ENCODE peak calls at places on chromosomes 4 and X, in six cellular contexts. One of them, this sample, is unnamed.
A peak's percentile ranks its signal among the peaks of the same experiment; 100 is the strongest.

GRCh38 chr4:82739292-82740190 is 59.1 kb downstream of the SCD5 start:
- DNase-seq in fibroblast of lung: peak; percentile 64
- DNase-seq in neural progenitor cell: peak; percentile 84
- DNase-seq in MM.1S: peak; percentile 62
- DNase-seq in K562: peak; percentile 87
- DNase-seq in mammary epithelial cell: no peak
- DNase-seq in this sample: peak; percentile 77

GRCh38 chrX:40175416-40176255 is 77.9 kb upstream of the BCOR start:
- DNase-seq in fibroblast of lung: peak; percentile 45
- DNase-seq in neural progenitor cell: peak; percentile 62
- DNase-seq in MM.1S: peak; percentile 77
- DNase-seq in K562: peak; percentile 56
- DNase-seq in mammary epithelial cell: no peak
- DNase-seq in this sample: peak; percentile 84

GRCh38 chr4:52265781-52266525 is 214.8 kb downstream of the SPATA18 start:
- DNase-seq in fibroblast of lung: no peak
- DNase-seq in neural progenitor cell: no peak
- DNase-seq in MM.1S: no peak
- DNase-seq in K562: no peak
- DNase-seq in mammary epithelial cell: no peak
- DNase-seq in this sample: no peak

GRCh38 chr4:24894243-24894642 is 18.6 kb downstream of the CCDC149 start:
- DNase-seq in fibroblast of lung: no peak
- DNase-seq in neural progenitor cell: no peak
- DNase-seq in MM.1S: no peak
- DNase-seq in K562: no peak
- DNase-seq in mammary epithelial cell: no peak
- DNase-seq in this sample: no peak

GRCh38 chr4:141248029-141248428 is 27.3 kb downstream of the ZNF330 start:
- DNase-seq in fibroblast of lung: peak; percentile 90
- DNase-seq in neural progenitor cell: no peak
- DNase-seq in MM.1S: no peak
- DNase-seq in K562: no peak
- DNase-seq in mammary epithelial cell: no peak
- DNase-seq in this sample: no peak

GRCh38 chrX:39821011-39821708 is 276.6 kb downstream of the BCOR start:
- DNase-seq in fibroblast of lung: peak; percentile 29
- DNase-seq in neural progenitor cell: peak; percentile 86
- DNase-seq in MM.1S: no peak
- DNase-seq in K562: no peak
- DNase-seq in mammary epithelial cell: no peak
- DNase-seq in this sample: peak; percentile 73

GRCh38 chr4:8391972-8392371 is 48.6 kb downstream of the ACOX3 start:
- DNase-seq in fibroblast of lung: peak; percentile 96
- DNase-seq in neural progenitor cell: no peak
- DNase-seq in MM.1S: no peak
- DNase-seq in K562: no peak
- DNase-seq in mammary epithelial cell: peak; percentile 33
- DNase-seq in this sample: no peak

GRCh38 chrX:71534773-71535544 is 2.1 kb downstream of the OGT start:
- DNase-seq in fibroblast of lung: no peak
- DNase-seq in neural progenitor cell: peak; percentile 32
- DNase-seq in MM.1S: no peak
- DNase-seq in K562: no peak
- DNase-seq in mammary epithelial cell: no peak
- DNase-seq in this sample: no peak

GRCh38 chr4:24274401-24275035 is 309.8 kb downstream of the DHX15 start:
- DNase-seq in fibroblast of lung: peak; percentile 83
- DNase-seq in neural progenitor cell: no peak
- DNase-seq in MM.1S: no peak
- DNase-seq in K562: no peak
- DNase-seq in mammary epithelial cell: no peak
- DNase-seq in this sample: no peak

GRCh38 chrX:66030505-66031317 is 9.2 kb downstream of the VSIG4 start:
- DNase-seq in fibroblast of lung: no peak
- DNase-seq in neural progenitor cell: peak; percentile 47
- DNase-seq in MM.1S: no peak
- DNase-seq in K562: peak; percentile 38
- DNase-seq in mammary epithelial cell: peak; percentile 3
- DNase-seq in this sample: peak; percentile 30

GRCh38 chrX:150902434-150903109 is 4.1 kb upstream of the CD99L2 start:
- DNase-seq in fibroblast of lung: no peak
- DNase-seq in neural progenitor cell: peak; percentile 66
- DNase-seq in MM.1S: no peak
- DNase-seq in K562: no peak
- DNase-seq in mammary epithelial cell: no peak
- DNase-seq in this sample: no peak

GRCh38 chr4:11074581-11075241 is 354.0 kb downstream of the HS3ST1 start:
- DNase-seq in fibroblast of lung: no peak
- DNase-seq in neural progenitor cell: no peak
- DNase-seq in MM.1S: no peak
- DNase-seq in K562: no peak
- DNase-seq in mammary epithelial cell: no peak
- DNase-seq in this sample: no peak
- H3K79me2 ChIP-seq in fibroblast of lung: no peaks in the 10 kb centered on the region
- H3K79me2 ChIP-seq in neural progenitor cell: no peaks in the 10 kb centered on the region
- H3K79me2 ChIP-seq in MM.1S: no peaks in the 10 kb centered on the region
- H3K79me2 ChIP-seq in K562: no peaks in the 10 kb centered on the region
- H3K79me2 ChIP-seq in mammary epithelial cell: no peaks in the 10 kb centered on the region
- H3K79me2 ChIP-seq in this sample: no peaks in the 10 kb centered on the region

GRCh38 chr4:26522478-26522877 is 32.2 kb upstream of the CCKAR start:
- DNase-seq in fibroblast of lung: no peak
- DNase-seq in neural progenitor cell: no peak
- DNase-seq in MM.1S: no peak
- DNase-seq in K562: no peak
- DNase-seq in mammary epithelial cell: peak; percentile 54
- DNase-seq in this sample: no peak
- H3K4me2 ChIP-seq in fibroblast of lung: no peak overlapping the region
- H3K4me2 ChIP-seq in neural progenitor cell: no peak overlapping the region
- H3K4me2 ChIP-seq in MM.1S: no peak overlapping the region
- H3K4me2 ChIP-seq in K562: no peak overlapping the region
- H3K4me2 ChIP-seq in mammary epithelial cell: no peak overlapping the region
- H3K4me2 ChIP-seq in this sample: no peak overlapping the region

GRCh38 chr4:10186228-10187214 is 69.9 kb upstream of the WDR1 start:
- DNase-seq in fibroblast of lung: no peak
- DNase-seq in neural progenitor cell: no peak
- DNase-seq in MM.1S: no peak
- DNase-seq in K562: peak; percentile 62
- DNase-seq in mammary epithelial cell: no peak
- DNase-seq in this sample: no peak
- TF ChIP-seq CTCF in fibroblast of lung: no peak
- TF ChIP-seq CTCF in neural progenitor cell: no peak
- TF ChIP-seq CTCF in MM.1S: no peak
- TF ChIP-seq CTCF in K562: peak; percentile 75
- TF ChIP-seq CTCF in mammary epithelial cell: no peak
- TF ChIP-seq CTCF in this sample: no peak

GRCh38 chr4:139035650-139036049 is 20.1 kb downstream of the NOCT start:
- DNase-seq in fibroblast of lung: no peak
- DNase-seq in neural progenitor cell: no peak
- DNase-seq in MM.1S: no peak
- DNase-seq in K562: no peak
- DNase-seq in mammary epithelial cell: no peak
- DNase-seq in this sample: no peak

GRCh38 chr4:139042981-139043460 is 27.4 kb downstream of the NOCT start:
- DNase-seq in fibroblast of lung: peak; percentile 34
- DNase-seq in neural progenitor cell: peak; percentile 31
- DNase-seq in MM.1S: no peak
- DNase-seq in K562: no peak
- DNase-seq in mammary epithelial cell: no peak
- DNase-seq in this sample: no peak

GRCh38 chr4:139036885-139037284 is 21.3 kb downstream of the NOCT start:
- DNase-seq in fibroblast of lung: no peak
- DNase-seq in neural progenitor cell: no peak
- DNase-seq in MM.1S: no peak
- DNase-seq in K562: no peak
- DNase-seq in mammary epithelial cell: no peak
- DNase-seq in this sample: no peak

GRCh38 chr4:139039044-139039443 is 23.5 kb downstream of the NOCT start:
- DNase-seq in fibroblast of lung: no peak
- DNase-seq in neural progenitor cell: no peak
- DNase-seq in MM.1S: no peak
- DNase-seq in K562: no peak
- DNase-seq in mammary epithelial cell: no peak
- DNase-seq in this sample: no peak
- H3K79me2 ChIP-seq in fibroblast of lung: peaks cover 43% of the 10 kb centered on the region
- H3K79me2 ChIP-seq in neural progenitor cell: peaks cover 86% of the 10 kb centered on the region
- H3K79me2 ChIP-seq in MM.1S: peaks cover 77% of the 10 kb centered on the region
- H3K79me2 ChIP-seq in K562: peaks cover 74% of the 10 kb centered on the region
- H3K79me2 ChIP-seq in mammary epithelial cell: peaks cover 86% of the 10 kb centered on the region
- H3K79me2 ChIP-seq in this sample: peaks cover 76% of the 10 kb centered on the region

This sample was measured in hepatocyte.